ENCODE peak calls at places on chromosomes 12 and 14, in six cellular contexts. P, Z, M, I, B and J are unnamed samples.

GRCh38 chr14:67582061-67582460 is 18.0 kb downstream of the PIGH start:
- DNase-seq in M (no peak), B (no peak), I (no peak), P (no peak), Z (no peak), J (no peak)

GRCh38 chr12:19965196-19966038 is 402.9 kb upstream of the PDE3A start:
- DNase-seq in B (no peak), Z (no peak), P (no peak), M (no peak), I (no peak), J (no peak)

GRCh38 chr12:131443019-131444000 is 267.6 kb upstream of the SFSWAP start:
- DNase-seq in M (no peak), B (no peak), P (no peak), I (no peak), Z (no peak), J (no peak)

GRCh38 chr12:89370411-89370810 is 18.1 kb upstream of the DUSP6 start:
- DNase-seq in I (no peak), P (no peak), M (no peak), B (no peak), Z (no peak), J (no peak)

GRCh38 chr12:132329036-132329738 is at the start of gene GALNT9:
- DNase-seq in I (no peak), B (no peak), P (no peak), M (peak), Z (no peak), J (peak)

GRCh38 chr14:98994571-98994970 is 277.4 kb downstream of the BCL11B start:
- DNase-seq in I (no peak), B (no peak), Z (no peak), P (no peak), M (no peak), J (no peak)

GRCh38 chr14:61567838-61568571 is 127.3 kb upstream of the HIF1A start:
- DNase-seq in I (no peak), B (no peak), M (no peak), Z (no peak), P (no peak), J (no peak)

GRCh38 chr14:88895116-88895515 is 70.7 kb downstream of the TTC8 start:
- DNase-seq in I (no peak), Z (peak), P (peak), B (no peak), M (no peak), J (no peak)

GRCh38 chr14:38108681-38109080 is 99.0 kb upstream of the SSTR1 start:
- DNase-seq in I (no peak), M (no peak), P (peak), B (no peak), Z (no peak), J (no peak)

GRCh38 chr14:104550849-104551728 is 28.5 kb upstream of the C14orf180 start:
- DNase-seq in I (no peak), P (no peak), M (no peak), B (no peak), Z (peak), J (peak)

GRCh38 chr12:32824596-32824995 is 68.9 kb upstream of the YARS2 start:
- DNase-seq in I (no peak), B (no peak), Z (no peak), P (no peak), M (no peak), J (no peak)

GRCh38 chr14:95519699-95520098 is 3.2 kb upstream of the SYNE3 start:
- DNase-seq in B (peak), P (peak), Z (no peak), I (peak), M (peak), J (peak)

GRCh38 chr14:68654471-68654941 is 138.4 kb downstream of the ZFP36L1 start:
- DNase-seq in M (no peak), P (no peak), B (no peak), Z (no peak), I (no peak), J (no peak)

GRCh38 chr12:130097798-130098255 is 64.4 kb upstream of the FZD10 start:
- DNase-seq in Z (no peak), M (no peak), P (no peak), B (no peak), I (no peak), J (no peak)

GRCh38 chr12:131194166-131194565 is 240.5 kb downstream of the ADGRD1 start:
- DNase-seq in M (peak), B (no peak), P (no peak), Z (peak), I (no peak), J (peak)